ENCODE peak calls at places on chromosomes 11 and 22, in six cellular contexts. R, H, Q, I, B and Y are unnamed samples.

GRCh38 chr11:534592-535518 is 521 bp downstream of the HRAS start:
- DNase-seq in H (no peak), B (no peak), I (no peak), Q (no peak), R (peak; percentile 42), Y (peak; percentile 85)

GRCh38 chr11:92866679-92867282 is 102.7 kb upstream of the MTNR1B start:
- DNase-seq in R (no peak), B (no peak), H (no peak), I (no peak), Q (no peak), Y (no peak)

GRCh38 chr22:49371325-49372110 is 456.2 kb downstream of the BRD1 start:
- DNase-seq in R (no peak), B (no peak), I (no peak), H (peak; percentile 25), Q (no peak), Y (peak; percentile 45)

GRCh38 chr11:6175440-6175839 is 5.3 kb upstream of the OR52B2 start:
- DNase-seq in Q (no peak), I (no peak), R (no peak), B (no peak), H (no peak), Y (no peak)

GRCh38 chr22:19709063-19709769 is 5.1 kb upstream of the SEPTIN5 start:
- DNase-seq in B (no peak), H (no peak), Q (no peak), R (peak; percentile 62), I (no peak), Y (peak; percentile 75)

GRCh38 chr11:72014761-72015320 is 16.1 kb downstream of the IL18BP start:
- DNase-seq in H (no peak), Q (no peak), I (no peak), B (no peak), R (no peak), Y (no peak)

GRCh38 chr11:132838621-132839020 is 693.7 kb downstream of the OPCML start:
- DNase-seq in I (no peak), R (peak; percentile 37), Q (no peak), B (no peak), H (no peak), Y (no peak)

GRCh38 chr22:17250380-17251129 is 31.3 kb upstream of the ADA2 start:
- DNase-seq in Q (no peak), H (no peak), I (no peak), B (no peak), R (no peak), Y (no peak)

GRCh38 chr22:19430890-19431541 is 517 bp downstream of the HIRA start:
- DNase-seq in H (peak; percentile 37), Q (no peak), B (peak; percentile 79), R (peak; percentile 60), I (no peak), Y (peak; percentile 76)

GRCh38 chr11:109940816-109941215 is 152.4 kb upstream of the ZC3H12C start:
- DNase-seq in B (no peak), Q (no peak), R (no peak), H (no peak), I (no peak), Y (no peak)

GRCh38 chr11:65399845-65400244 is 13.4 kb downstream of the FRMD8 start:
- DNase-seq in R (no peak), Q (no peak), B (no peak), H (no peak), I (no peak), Y (no peak)

GRCh38 chr11:48043111-48043997 is 63.0 kb downstream of the PTPRJ start:
- DNase-seq in Q (no peak), R (peak; percentile 38), I (no peak), B (no peak), H (no peak), Y (no peak)

GRCh38 chr11:19474954-19475811 is 234.4 kb upstream of the E2F8 start:
- DNase-seq in Q (no peak), I (no peak), B (no peak), H (no peak), R (no peak), Y (no peak)

GRCh38 chr11:72724851-72725730 is 27.1 kb downstream of the ARAP1 start:
- DNase-seq in Q (peak; percentile 83), R (peak; percentile 92), H (peak; percentile 73), I (peak; percentile 52), B (peak; percentile 81), Y (no peak)

GRCh38 chr11:111001986-111002616 is 243.4 kb upstream of the POU2AF2 start:
- DNase-seq in H (no peak), B (no peak), Q (no peak), I (peak; percentile 2), R (no peak), Y (no peak)